ENCODE peak calls at places on chromosomes 13 and 19, in four cellular contexts. D, P, G and S are unnamed samples.

GRCh38 chr19:29745253-29745652 is 30.2 kb upstream of the C19orf12 start:
- DNase-seq in P (no peak), G (no peak), D (peak), S (peak)

GRCh38 chr13:112270951-112271350 is 105.2 kb upstream of the SPACA7 start:
- DNase-seq in P (no peak), D (no peak), G (no peak), S (no peak)

GRCh38 chr13:49859568-49859967 is 67.1 kb upstream of the KPNA3 start:
- DNase-seq in P (no peak), D (peak), G (no peak), S (no peak)

GRCh38 chr13:80862466-80862865 is 521.5 kb upstream of the SPRY2 start:
- DNase-seq in G (no peak), D (no peak), P (no peak), S (no peak)

GRCh38 chr13:112457081-112457480 is 80.9 kb downstream of the SPACA7 start:
- DNase-seq in P (no peak), G (no peak), D (no peak), S (no peak)

GRCh38 chr13:49240017-49240416 is 7.7 kb upstream of the CDADC1 start:
- DNase-seq in D (peak), G (no peak), P (no peak), S (peak)

GRCh38 chr13:46392967-46393366 is 5.9 kb upstream of the RUBCNL start:
- DNase-seq in G (no peak), P (no peak), D (no peak), S (no peak)

GRCh38 chr19:33815410-33816340 is 19.0 kb downstream of the KCTD15 start:
- DNase-seq in P (no peak), G (no peak), D (no peak), S (no peak)

GRCh38 chr13:50572129-50572528 is 271.4 kb downstream of the DLEU7 start:
- DNase-seq in D (no peak), P (no peak), G (no peak), S (no peak)

GRCh38 chr13:32731576-32731975 is 145.3 kb downstream of the PDS5B start:
- DNase-seq in G (no peak), P (no peak), D (no peak), S (no peak)

GRCh38 chr13:111153279-111153976 is 38.3 kb downstream of the ARHGEF7 start:
- DNase-seq in D (peak), G (peak), P (no peak), S (peak)

GRCh38 chr19:36054733-36055686 is at the start of gene WDR62:
- DNase-seq in G (no peak), P (peak), D (peak), S (peak)

GRCh38 chr19:57830071-57830602 is at the start of gene ZNF587B:
- DNase-seq in P (no peak), G (peak), D (peak), S (peak)

GRCh38 chr19:57934820-57935665 is at the start of gene ZNF418:
- DNase-seq in D (no peak), P (peak), G (peak), S (no peak)

GRCh38 chr13:80145291-80145690 is 195.6 kb downstream of the SPRY2 start:
- DNase-seq in D (no peak), G (no peak), P (no peak), S (no peak)

GRCh38 chr19:54335164-54335563 is 3.8 kb downstream of the LILRA4 start:
- DNase-seq in D (no peak), G (no peak), P (no peak), S (no peak)

GRCh38 chr19:33296473-33297060 is 5.8 kb downstream of the CEBPA start:
- DNase-seq in P (no peak), G (no peak), D (no peak), S (no peak)

GRCh38 chr19:17385878-17386611 is 8.0 kb downstream of the CCDC194 start:
- DNase-seq in P (no peak), D (peak), G (no peak), S (peak)

GRCh38 chr19:6221878-6222746 is 57.7 kb downstream of the MLLT1 start:
- DNase-seq in P (no peak), G (no peak), D (no peak), S (no peak)

GRCh38 chr19:48480476-48481190 is 11.5 kb downstream of the CYTH2 start:
- DNase-seq in G (no peak), P (no peak), D (no peak), S (no peak)

GRCh38 chr13:74409551-74409950 is 275.3 kb upstream of the KLF12 start:
- DNase-seq in G (no peak), D (no peak), P (no peak), S (no peak)

GRCh38 chr13:26991508-26992181 is 180.0 kb downstream of the USP12 start:
- DNase-seq in G (no peak), D (peak), P (no peak), S (no peak)

GRCh38 chr13:113090415-113090770 is 15.2 kb upstream of the F7 start:
- DNase-seq in G (peak), P (no peak), D (no peak), S (no peak)

GRCh38 chr19:47608908-47609879 is at the start of gene BICRA:
- DNase-seq in D (peak), P (no peak), G (no peak), S (peak)

GRCh38 chr13:77918391-77919261 is at the start of gene EDNRB:
- DNase-seq in D (no peak), P (no peak), G (peak), S (no peak)

GRCh38 chr13:29924482-29924884 is 74.1 kb upstream of the UBL3 start:
- DNase-seq in G (no peak), P (no peak), D (peak), S (no peak)

GRCh38 chr19:41221514-41222205 is 2.6 kb downstream of the AXL start:
- DNase-seq in P (no peak), G (no peak), D (no peak), S (no peak)

GRCh38 chr13:65417953-65418352 is 1812.2 kb downstream of the PCDH9 start:
- DNase-seq in G (no peak), D (no peak), P (no peak), S (no peak)

GRCh38 chr19:30719189-30719990 is 347.2 kb downstream of the ZNF536 start:
- DNase-seq in P (no peak), D (no peak), G (no peak), S (no peak)

GRCh38 chr13:21481359-21481758 is 22.3 kb upstream of the ZDHHC20 start:
- DNase-seq in P (no peak), D (no peak), G (no peak), S (no peak)

GRCh38 chr19:45630463-45630862 is 8.7 kb downstream of the EML2 start:
- DNase-seq in D (no peak), G (no peak), P (peak), S (no peak)

GRCh38 chr19:56117889-56118288 is 3.2 kb downstream of the ZNF787 start:
- DNase-seq in P (no peak), G (no peak), D (no peak), S (no peak)

GRCh38 chr13:34772881-34773280 is 169.2 kb upstream of the NBEA start:
- DNase-seq in D (no peak), G (no peak), P (no peak), S (no peak)

DNA sequence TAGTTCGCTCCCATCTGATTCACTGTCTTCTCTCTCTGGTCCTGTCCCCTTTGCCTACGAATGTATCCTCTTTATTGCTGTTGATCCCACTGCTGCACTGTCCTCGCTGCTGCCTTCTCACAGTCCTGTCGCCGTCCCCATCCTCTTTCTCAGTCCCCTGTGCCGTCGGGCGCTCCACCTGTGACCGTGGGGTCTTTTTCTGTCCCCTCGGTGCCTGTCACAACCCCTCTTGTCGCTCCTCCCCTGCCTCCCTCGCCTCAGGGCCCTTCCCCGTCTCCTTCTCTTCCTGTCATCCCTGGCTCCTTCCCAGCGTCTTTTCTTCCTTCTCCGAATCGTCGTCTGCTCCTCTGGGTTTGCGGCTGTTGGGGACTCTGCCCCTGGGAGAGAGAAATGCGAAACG is 32.3 kb downstream of the SYT3 start:
- DNase-seq in G (no peak), P (no peak), D (no peak), S (no peak)
- TF ChIP-seq POLR2AphosphoS5 in G (no peak), P (no peak), D (no peak), S (no peak)

GRCh38 chr13:95039415-95039814 is 261.8 kb downstream of the ABCC4 start:
- DNase-seq in P (no peak), D (peak), G (no peak), S (no peak)
- TF ChIP-seq SP1 in P (no peak), D (no peak), G (no peak), S (no peak)

DNA sequence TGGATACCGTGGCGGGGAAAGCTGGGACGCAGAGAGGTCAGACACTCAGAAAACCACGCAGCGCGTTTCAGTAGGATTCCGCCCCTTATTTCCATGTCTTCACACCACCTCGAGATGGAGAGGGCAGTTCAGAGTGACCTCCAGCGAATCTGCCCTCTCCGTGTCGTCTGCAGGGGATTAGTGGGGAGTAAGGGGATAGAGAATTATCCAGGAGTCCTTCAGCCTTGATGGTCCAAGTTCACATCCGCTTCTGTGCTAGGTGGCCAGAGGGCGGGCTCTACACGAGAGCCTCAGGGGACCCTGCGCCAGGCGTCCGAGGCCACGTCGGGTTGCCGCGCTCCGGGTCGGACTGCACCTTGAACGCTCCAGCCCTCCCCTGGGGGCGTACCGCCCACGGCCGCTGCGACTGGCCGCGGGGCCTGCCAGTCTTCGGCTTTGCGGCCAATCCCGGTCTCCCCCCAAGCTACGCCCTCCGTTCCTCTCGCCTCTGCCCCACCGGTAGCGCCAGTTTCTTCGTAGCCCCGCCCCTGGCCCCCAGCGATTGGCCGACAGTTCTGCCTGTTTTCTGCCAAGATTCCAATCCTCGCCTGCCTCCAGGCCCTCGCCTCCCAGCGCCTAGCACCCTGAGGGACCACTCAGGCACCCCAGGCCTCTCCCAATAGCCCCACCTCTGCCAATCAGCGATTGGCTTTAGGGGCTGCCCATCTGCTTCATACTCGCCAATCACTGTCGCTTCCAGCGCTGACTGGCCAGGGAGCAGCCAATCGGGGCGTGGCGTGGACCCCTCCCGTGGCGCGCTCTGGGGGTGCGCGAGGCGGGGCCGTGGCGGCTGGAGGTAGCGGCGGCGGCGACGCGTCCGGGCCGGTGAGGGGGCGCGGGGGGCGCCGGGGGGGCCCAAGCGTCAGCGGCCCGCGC is at the start of gene SLC25A42:
- DNase-seq in P (peak), D (peak), G (peak), S (peak)
- TF ChIP-seq EP300 in P (no peak), D (no peak), G (no peak), S (no peak)

GRCh38 chr13:60397693-60398437 is 845 bp downstream of the TDRD3 start:
- DNase-seq in D (peak), G (no peak), P (no peak), S (no peak)
- TF ChIP-seq POLR2AphosphoS5 in D (no peak), G (no peak), P (peak), S (no peak)

GRCh38 chr13:19644947-19645439 is 11.5 kb downstream of the MPHOSPH8 start:
- DNase-seq in G (no peak), D (no peak), P (no peak), S (no peak)

GRCh38 chr13:19646062-19646461 is 12.6 kb downstream of the MPHOSPH8 start:
- DNase-seq in G (no peak), D (no peak), P (no peak), S (no peak)

DNA sequence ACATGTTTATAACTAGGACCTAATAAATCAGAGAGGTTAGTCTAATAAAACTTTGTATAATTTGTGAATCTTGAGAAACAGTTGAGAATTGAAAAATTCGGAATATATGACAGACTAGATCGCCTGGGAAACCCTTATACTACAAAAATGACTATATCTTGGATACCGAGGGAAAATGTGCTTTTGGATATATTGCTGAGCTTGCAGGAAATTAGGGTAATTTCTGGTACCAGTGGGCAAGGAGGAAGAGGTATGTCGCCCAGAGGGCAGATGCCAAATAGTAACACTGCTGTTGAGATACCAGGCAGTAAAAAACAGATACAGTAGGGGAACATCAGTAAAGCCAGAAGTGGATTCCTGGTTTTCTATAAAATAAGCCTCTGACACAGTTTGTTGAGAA is 17.3 kb downstream of the MPHOSPH8 start:
- DNase-seq in D (no peak), P (no peak), G (no peak), S (no peak)
- TF ChIP-seq SP1 in D (no peak), P (no peak), G (no peak), S (no peak)

DNA sequence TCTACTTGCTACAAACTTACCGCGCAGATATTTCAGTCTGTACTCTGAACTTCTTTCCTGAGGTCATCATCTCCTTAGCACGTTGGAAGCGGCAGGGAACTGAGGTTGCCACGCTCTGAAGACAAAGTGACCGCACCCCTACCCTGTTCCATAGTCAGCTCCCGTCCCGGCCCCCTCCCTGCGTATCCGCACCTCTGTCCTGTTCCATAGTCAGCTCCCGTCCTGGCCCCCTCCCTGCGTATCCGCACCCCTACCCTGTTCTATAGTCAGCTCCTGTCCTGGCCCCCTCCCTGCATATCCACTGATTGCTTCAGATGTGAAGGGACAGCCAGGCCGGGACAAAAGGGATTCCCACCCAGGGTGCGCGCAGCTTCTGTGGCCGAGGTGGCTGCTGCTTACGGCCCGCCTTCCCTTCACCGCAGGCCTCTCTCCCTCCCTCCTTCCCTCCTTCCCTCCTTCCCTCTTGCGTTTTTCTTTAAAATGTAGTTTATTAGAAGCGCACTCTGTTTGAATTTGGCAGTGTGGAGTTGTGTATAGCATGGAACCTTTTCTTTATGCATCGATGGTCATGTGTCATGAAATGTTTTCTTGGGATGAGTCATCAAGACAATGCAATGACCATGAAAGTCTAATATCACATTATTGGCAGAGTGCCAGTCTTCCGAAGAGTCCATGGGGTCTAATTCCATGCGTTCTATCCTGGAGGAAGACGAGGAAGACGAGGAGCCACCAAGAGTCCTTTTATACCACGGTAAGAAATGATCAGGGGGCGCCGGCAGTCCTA is 21.9 kb upstream of the NDUFS7 start:
- DNase-seq in G (no peak), P (no peak), D (no peak), S (no peak)
- TF ChIP-seq EP300 in G (no peak), P (no peak), D (no peak), S (no peak)

GRCh38 chr19:542173-542866 is 1.5 kb upstream of the GZMM start:
- DNase-seq in G (no peak), D (no peak), P (no peak), S (no peak)
- TF ChIP-seq POLR2AphosphoS5 in G (no peak), D (no peak), P (no peak), S (no peak)

GRCh38 chr19:14441041-14441938 is 8.2 kb downstream of the PKN1 start:
- DNase-seq in G (no peak), P (no peak), D (no peak), S (no peak)

GRCh38 chr19:14439014-14439413 is 5.9 kb downstream of the PKN1 start:
- DNase-seq in G (no peak), P (no peak), D (no peak), S (no peak)

GRCh38 chr19:14442904-14443631 is 10.0 kb downstream of the PKN1 start:
- DNase-seq in D (no peak), P (no peak), G (no peak), S (no peak)

GRCh38 chr19:14437578-14438140 is 4.6 kb downstream of the PKN1 start:
- DNase-seq in D (no peak), P (no peak), G (no peak), S (no peak)

GRCh38 chr19:14440049-14440448 is 6.9 kb downstream of the PKN1 start:
- DNase-seq in D (no peak), G (no peak), P (peak), S (peak)
- TF ChIP-seq SP1 in D (no peak), G (no peak), P (peak), S (no peak)